ENCODE peak calls at places on chromosomes 4 and X, in seven cellular contexts. N is NCI-H748 treated with DMSO at 0.1 percent for 48 hours; I is activated CD4-positive, alpha-beta T cell treated with anti-CD3 and anti-CD28 coated beads, Interleukin-2, amount 10 ng/mL, durations not matched to agents 7 days and 5 days; L is fibroblast of lung; M is activated naive CD4-positive, alpha-beta T cell; T is activated CD8-positive, alpha-beta memory T cell treated with anti-CD3 and anti-CD28 coated beads, Interleukin-2, amount 50 U/mL, for 48 hours; R is activated naive CD8-positive, alpha-beta T cell treated with anti-CD3 and anti-CD28 coated beads, Interleukin-2, amount 50 U/mL, for 24 hours. X is an unnamed sample.

GRCh38 chr4:158710814-158711213 is 12.4 kb downstream of the PPID start:
- DNase-seq in N (no peak), I (no peak), L (peak; percentile 14), M (no peak), T (no peak), R (no peak), X (peak; percentile 19)

GRCh38 chr4:57103051-57103450 is 7.1 kb downstream of the IGFBP7 start:
- DNase-seq in N (no peak), I (no peak), L (no peak), M (no peak), T (no peak), R (no peak), X (no peak)

GRCh38 chr4:41332666-41333065 is 75.9 kb downstream of the UCHL1 start:
- DNase-seq in N (no peak), I (no peak), L (peak; percentile 41), M (no peak), T (no peak), R (no peak), X (no peak)

GRCh38 chrX:30283456-30284200 is 25.6 kb downstream of the NR0B1 start:
- DNase-seq in N (no peak), I (no peak), L (peak; percentile 91), M (no peak), T (no peak), R (no peak), X (peak; percentile 93)

GRCh38 chrX:96909291-96909690 is 25.6 kb downstream of the RPA4 start:
- DNase-seq in N (no peak), I (no peak), L (peak; percentile 68), M (no peak), T (no peak), R (no peak), X (no peak)

GRCh38 chr4:129545599-129546278 is 449.8 kb downstream of the C4orf33 start:
- DNase-seq in N (peak; percentile 10), I (no peak), L (peak; percentile 43), M (no peak), T (no peak), R (no peak), X (no peak)

GRCh38 chr4:176001171-176002006 is 64.3 kb upstream of the WDR17 start:
- DNase-seq in N (peak; percentile 56), I (no peak), L (peak; percentile 57), M (no peak), T (no peak), R (no peak), X (no peak)

GRCh38 chrX:363621-364375 is 22.9 kb downstream of the PPP2R3B start:
- DNase-seq in N (no peak), I (no peak), L (no peak), M (no peak), T (no peak), R (no peak), X (no peak)

GRCh38 chr4:165355900-165356300 is 22.9 kb upstream of the CPE start:
- DNase-seq in N (peak; percentile 26), I (no peak), L (peak; percentile 50), M (no peak), T (no peak), R (peak; percentile 22), X (peak; percentile 33)

GRCh38 chr4:8330821-8331566 is 61.4 kb downstream of the HTRA3 start:
- DNase-seq in N (no peak), I (no peak), L (no peak), M (no peak), T (no peak), R (no peak), X (no peak)

GRCh38 chrX:46247456-46247855 is 297.8 kb downstream of the ZNF674 start:
- DNase-seq in N (no peak), I (no peak), L (no peak), M (no peak), T (no peak), R (no peak), X (no peak)

GRCh38 chr4:8851321-8852117 is 20.1 kb downstream of the HMX1 start:
- DNase-seq in N (no peak), I (no peak), L (no peak), M (no peak), T (no peak), R (no peak), X (no peak)

GRCh38 chr4:159296061-159296460 is 193.2 kb downstream of the RAPGEF2 start:
- DNase-seq in N (no peak), I (no peak), L (peak; percentile 77), M (no peak), T (no peak), R (no peak), X (peak; percentile 52)

GRCh38 chr4:78612398-78613005 is 60.9 kb downstream of the ANXA3 start:
- DNase-seq in N (no peak), I (peak; percentile 33), L (peak; percentile 45), M (no peak), T (no peak), R (no peak), X (peak; percentile 45)

GRCh38 chr4:77007358-77008230 is 58.0 kb downstream of the SEPTIN11 start:
- DNase-seq in N (no peak), I (no peak), L (peak; percentile 79), M (no peak), T (no peak), R (peak; percentile 30), X (peak; percentile 76)

GRCh38 chr4:184306949-184307348 is 89.3 kb upstream of the ENPP6 start:
- DNase-seq in N (no peak), I (no peak), L (peak; percentile 36), M (no peak), T (no peak), R (no peak), X (peak; percentile 13)

GRCh38 chr4:137664416-137664815 is 132.1 kb upstream of the PCDH18 start:
- DNase-seq in N (no peak), I (no peak), L (peak; percentile 37), M (no peak), T (no peak), R (no peak), X (peak; percentile 76)

GRCh38 chrX:107000013-107000515 is at the start of gene MORC4:
- DNase-seq in N (peak; percentile 44), I (peak; percentile 53), L (peak; percentile 85), M (peak; percentile 30), T (peak; percentile 72), R (peak; percentile 66), X (peak; percentile 58)

GRCh38 chr4:138030375-138030774 is 211.8 kb downstream of the SLC7A11 start:
- DNase-seq in N (no peak), I (no peak), L (no peak), M (no peak), T (no peak), R (no peak), X (no peak)

GRCh38 chr4:172666711-172667368 is 501.8 kb upstream of the GALNT7 start:
- DNase-seq in N (no peak), I (no peak), L (no peak), M (no peak), T (no peak), R (no peak), X (no peak)

GRCh38 chr4:83561381-83561780 is 25.5 kb downstream of the GPAT3 start:
- DNase-seq in N (no peak), I (no peak), L (peak; percentile 71), M (no peak), T (no peak), R (no peak), X (peak; percentile 30)

GRCh38 chr4:64417974-64418373 is 8.7 kb upstream of the TECRL start:
- DNase-seq in N (no peak), I (no peak), L (peak; percentile 18), M (no peak), T (no peak), R (no peak), X (no peak)

GRCh38 chrX:71492086-71493065 is 40.5 kb upstream of the OGT start:
- DNase-seq in N (no peak), I (peak; percentile 41), L (peak; percentile 51), M (peak; percentile 17), T (peak; percentile 75), R (peak; percentile 59), X (no peak)

GRCh38 chr4:80471701-80472100 is 136.2 kb downstream of the CFAP299 start:
- DNase-seq in N (peak; percentile 37), I (no peak), L (peak; percentile 44), M (no peak), T (no peak), R (no peak), X (no peak)

GRCh38 chrX:78383594-78383993 is 56.2 kb upstream of the CYSLTR1 start:
- DNase-seq in N (no peak), I (no peak), L (no peak), M (no peak), T (no peak), R (no peak), X (no peak)

GRCh38 chr4:1041147-1041935 is 29.9 kb downstream of the FGFRL1 start:
- DNase-seq in N (no peak), I (no peak), L (peak; percentile 76), M (no peak), T (no peak), R (no peak), X (no peak)

GRCh38 chr4:54661686-54662085 is 3.9 kb downstream of the KIT start:
- DNase-seq in N (no peak), I (no peak), L (peak; percentile 69), M (no peak), T (no peak), R (no peak), X (peak; percentile 97)

GRCh38 chr4:160299177-160299576 is 1196.3 kb downstream of the RAPGEF2 start:
- DNase-seq in N (peak; percentile 54), I (no peak), L (no peak), M (no peak), T (no peak), R (no peak), X (no peak)

GRCh38 chr4:38743866-38744265 is 38.9 kb downstream of the TLR10 start:
- DNase-seq in N (no peak), I (no peak), L (no peak), M (no peak), T (no peak), R (no peak), X (no peak)

GRCh38 chrX:130829526-130830515 is 73.2 kb downstream of the ENOX2 start:
- DNase-seq in N (no peak), I (no peak), L (no peak), M (no peak), T (no peak), R (no peak), X (no peak)

GRCh38 chr4:73435984-73436383 is at the start of gene AFP:
- DNase-seq in N (no peak), I (no peak), L (no peak), M (no peak), T (no peak), R (no peak), X (no peak)

GRCh38 chr4:19945979-19946380 is 305.7 kb upstream of the SLIT2 start:
- DNase-seq in N (no peak), I (no peak), L (peak; percentile 100), M (no peak), T (no peak), R (no peak), X (peak; percentile 98)

GRCh38 chr4:68342139-68342538 is 7.8 kb downstream of the YTHDC1 start:
- DNase-seq in N (no peak), I (no peak), L (peak; percentile 67), M (no peak), T (no peak), R (no peak), X (peak; percentile 74)

X was measured in HFFc6.